ENCODE peak calls at places on chromosome 22, in seven cellular contexts. L, V, Z, C, Q, N and I are unnamed samples.

GRCh38 chr22:46451741-46452140 is 85.7 kb downstream of the CELSR1 start:
- DNase-seq in L (no peak), V (no peak), Z (no peak), C (no peak), Q (no peak), N (no peak), I (no peak)

GRCh38 chr22:36619797-36620390 is 83.7 kb downstream of the CACNG2 start:
- DNase-seq in L (no peak), V (no peak), Z (no peak), C (no peak), Q (no peak), N (no peak), I (no peak)

GRCh38 chr22:27800250-27801131 is 1.1 kb downstream of the MN1 start:
- DNase-seq in L (peak; percentile 40), V (no peak), Z (no peak), C (no peak), Q (no peak), N (no peak), I (no peak)

GRCh38 chr22:24553597-24554315 is 1.2 kb downstream of the GUCD1 start:
- DNase-seq in L (peak; percentile 35), V (no peak), Z (peak; percentile 26), C (no peak), Q (peak; percentile 36), N (peak; percentile 67), I (no peak)

GRCh38 chr22:46055176-46055850 is 78.4 kb upstream of the WNT7B start:
- DNase-seq in L (peak; percentile 50), V (no peak), Z (peak; percentile 53), C (no peak), Q (peak; percentile 78), N (peak; percentile 49), I (no peak)

GRCh38 chr22:20654343-20655208 is 119.3 kb upstream of the SERPIND1 start:
- DNase-seq in L (no peak), V (no peak), Z (no peak), C (peak; percentile 90), Q (no peak), N (no peak), I (no peak)

GRCh38 chr22:35657571-35658312 is 9.5 kb downstream of the APOL6 start:
- DNase-seq in L (no peak), V (no peak), Z (no peak), C (no peak), Q (no peak), N (no peak), I (no peak)

GRCh38 chr22:29078036-29078868 is 5.4 kb downstream of the KREMEN1 start:
- DNase-seq in L (no peak), V (no peak), Z (no peak), C (no peak), Q (no peak), N (no peak), I (no peak)

GRCh38 chr22:44261861-44262595 is 50.7 kb downstream of the SHISAL1 start:
- DNase-seq in L (no peak), V (no peak), Z (no peak), C (no peak), Q (no peak), N (peak; percentile 27), I (no peak)

GRCh38 chr22:29641052-29641780 is 37.8 kb downstream of the NF2 start:
- DNase-seq in L (no peak), V (no peak), Z (no peak), C (no peak), Q (no peak), N (no peak), I (no peak)

GRCh38 chr22:46823248-46823647 is 60.8 kb downstream of the TBC1D22A start:
- DNase-seq in L (no peak), V (no peak), Z (no peak), C (no peak), Q (no peak), N (no peak), I (no peak)

GRCh38 chr22:45262931-45263789 is 21.6 kb upstream of the UPK3A start:
- DNase-seq in L (peak; percentile 56), V (no peak), Z (no peak), C (peak; percentile 87), Q (no peak), N (no peak), I (no peak)

GRCh38 chr22:48209473-48210271 is 1447.2 kb downstream of the TBC1D22A start:
- DNase-seq in L (no peak), V (no peak), Z (no peak), C (no peak), Q (no peak), N (no peak), I (no peak)

GRCh38 chr22:20569059-20570058 is 61.9 kb downstream of the MED15 start:
- DNase-seq in L (peak; percentile 82), V (peak; percentile 82), Z (no peak), C (peak; percentile 96), Q (no peak), N (peak; percentile 91), I (peak; percentile 94)

GRCh38 chr22:26781062-26781461 is 123.7 kb downstream of the MIAT start:
- DNase-seq in L (no peak), V (no peak), Z (no peak), C (no peak), Q (no peak), N (no peak), I (no peak)

GRCh38 chr22:40210814-40211213 is 33.1 kb downstream of the TNRC6B start:
- DNase-seq in L (no peak), V (no peak), Z (no peak), C (no peak), Q (no peak), N (no peak), I (no peak)

GRCh38 chr22:40215266-40215665 is 37.5 kb downstream of the TNRC6B start:
- DNase-seq in L (peak; percentile 37), V (no peak), Z (no peak), C (peak; percentile 51), Q (peak; percentile 25), N (peak; percentile 61), I (no peak)

GRCh38 chr22:40212126-40212525 is 34.4 kb downstream of the TNRC6B start:
- DNase-seq in L (no peak), V (no peak), Z (no peak), C (no peak), Q (no peak), N (no peak), I (no peak)

GRCh38 chr22:40211481-40212052 is 33.8 kb downstream of the TNRC6B start:
- DNase-seq in L (no peak), V (no peak), Z (no peak), C (no peak), Q (no peak), N (no peak), I (no peak)

GRCh38 chr22:40213478-40213877 is 35.8 kb downstream of the TNRC6B start:
- DNase-seq in L (no peak), V (no peak), Z (no peak), C (no peak), Q (no peak), N (no peak), I (no peak)
- TF ChIP-seq CTCF in L (no peak), V (no peak), Z (no peak), C (no peak), Q (no peak), N (no peak), I (no peak)

GRCh38 chr22:42357221-42357620 is 75.0 kb downstream of the NFAM1 start:
- DNase-seq in L (no peak), V (no peak), Z (no peak), C (no peak), Q (no peak), N (no peak), I (no peak)

GRCh38 chr22:42357634-42358296 is 74.4 kb downstream of the NFAM1 start:
- DNase-seq in L (no peak), V (no peak), Z (peak; percentile 61), C (peak; percentile 94), Q (no peak), N (no peak), I (no peak)

GRCh38 chr22:42353883-42354727 is 78.1 kb downstream of the NFAM1 start:
- DNase-seq in L (no peak), V (no peak), Z (no peak), C (no peak), Q (no peak), N (no peak), I (no peak)

GRCh38 chr22:42358643-42359558 is 73.3 kb downstream of the NFAM1 start:
- DNase-seq in L (no peak), V (no peak), Z (no peak), C (no peak), Q (no peak), N (no peak), I (no peak)

GRCh38 chr22:42356547-42356946 is 75.7 kb downstream of the NFAM1 start:
- DNase-seq in L (no peak), V (no peak), Z (no peak), C (no peak), Q (no peak), N (no peak), I (no peak)
- H3K27ac ChIP-seq in L (no peak overlapping the region), V (no peak overlapping the region), Z (no peak overlapping the region), C (no peak overlapping the region), Q (no peak overlapping the region), N (no peak overlapping the region), I (no peak overlapping the region)

GRCh38 chr22:31342389-31343125 is 3.6 kb downstream of the PATZ1 start:
- DNase-seq in L (no peak), V (no peak), Z (no peak), C (peak; percentile 56), Q (peak; percentile 25), N (no peak), I (no peak)
- H3K4me3 ChIP-seq in L (no peak overlapping the region), V (no peak overlapping the region), Z (peak overlapping the region; percentile 65), C (peak overlapping the region; percentile 55), Q (no peak overlapping the region), N (no peak overlapping the region), I (peak overlapping the region; percentile 7)

GRCh38 chr22:32950366-32950765 is 107.8 kb downstream of the SYN3 start:
- DNase-seq in L (no peak), V (no peak), Z (no peak), C (no peak), Q (no peak), N (no peak), I (no peak)

GRCh38 chr22:32947581-32947980 is 110.6 kb downstream of the SYN3 start:
- DNase-seq in L (no peak), V (no peak), Z (no peak), C (no peak), Q (no peak), N (no peak), I (no peak)

GRCh38 chr22:32951807-32952153 is 106.4 kb downstream of the SYN3 start:
- DNase-seq in L (peak; percentile 21), V (no peak), Z (peak; percentile 15), C (peak; percentile 87), Q (no peak), N (peak; percentile 65), I (no peak)

GRCh38 chr22:32949719-32950118 is 108.5 kb downstream of the SYN3 start:
- DNase-seq in L (no peak), V (no peak), Z (no peak), C (no peak), Q (no peak), N (peak; percentile 32), I (no peak)

DNA sequence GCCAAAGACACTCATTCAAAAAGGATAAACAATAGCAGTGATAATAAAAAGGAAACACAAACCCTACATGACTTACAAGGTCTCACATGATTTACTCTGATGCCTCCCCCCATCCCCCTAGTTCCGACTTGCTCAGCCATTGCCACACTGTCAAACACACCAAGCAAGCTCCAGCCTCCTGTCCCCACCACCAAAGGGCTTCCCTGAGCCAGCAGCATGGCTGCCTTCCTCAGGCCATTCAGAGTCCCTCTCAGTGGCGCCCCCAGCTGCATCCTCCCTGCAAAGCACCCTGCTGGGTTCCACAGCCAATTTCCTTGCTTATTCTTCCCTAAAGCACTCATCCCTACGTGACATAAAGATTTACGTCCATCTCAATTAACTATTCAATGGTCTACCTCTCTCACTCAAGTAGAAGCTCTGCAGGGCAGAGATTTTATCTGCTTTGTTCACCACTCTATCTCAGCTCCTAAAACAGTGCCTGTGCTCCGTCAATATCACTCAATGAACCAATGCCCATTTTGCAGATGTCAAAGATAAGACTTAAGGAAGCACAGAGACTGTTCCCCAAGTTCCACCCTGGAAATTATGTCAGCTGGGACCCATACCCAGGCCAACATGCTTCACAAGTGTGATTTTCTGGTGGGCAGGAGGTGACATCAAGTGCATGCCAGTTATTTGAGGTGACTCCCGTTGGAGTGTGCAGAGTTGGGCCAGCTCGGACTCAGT is 106.9 kb downstream of the SYN3 start:
- DNase-seq in L (no peak), V (no peak), Z (no peak), C (peak; percentile 6), Q (no peak), N (peak; percentile 50), I (no peak)
- TF ChIP-seq CTCF in L (no peak), V (peak; percentile 21), Z (no peak), C (no peak), Q (no peak), N (peak; percentile 21), I (no peak)